ENCODE peak calls at places on chromosomes 12 and 14, in eight cellular contexts. B, E, U, R, C, L, Q and H are unnamed samples.

GRCh38 chr12:27780612-27781408 is 774 bp upstream of the MANSC4 start:
- DNase-seq in B (no peak), E (no peak), C (peak; percentile 34), U (no peak), Q (peak; percentile 38), R (peak; percentile 47), L (peak; percentile 30), H (peak; percentile 38)

GRCh38 chr14:94675036-94675435 is 62.8 kb downstream of the SERPINA3 start:
- DNase-seq in E (no peak), C (no peak), R (no peak), Q (no peak), L (no peak), U (no peak), B (no peak), H (no peak)

GRCh38 chr12:10567813-10568212 is 45.6 kb downstream of the MAGOHB start:
- DNase-seq in C (no peak), L (no peak), R (no peak), B (no peak), E (no peak), Q (no peak), U (no peak), H (no peak)

GRCh38 chr12:94644141-94644575 is 6.2 kb downstream of the TMCC3 start:
- DNase-seq in C (no peak), Q (no peak), E (no peak), U (no peak), R (peak; percentile 24), L (peak; percentile 33), B (no peak), H (peak; percentile 46)

GRCh38 chr14:97353102-97353501 is 555.9 kb downstream of the VRK1 start:
- DNase-seq in Q (no peak), U (no peak), B (no peak), L (no peak), E (no peak), R (no peak), C (no peak), H (no peak)

GRCh38 chr14:22807432-22808087 is 7.7 kb downstream of the SLC7A7 start:
- DNase-seq in C (no peak), Q (no peak), B (no peak), L (no peak), R (no peak), U (no peak), E (no peak), H (no peak)

GRCh38 chr12:53051058-53051880 is 1.4 kb downstream of the TNS2 start:
- DNase-seq in E (no peak), L (peak; percentile 88), Q (peak; percentile 57), C (peak; percentile 36), U (no peak), R (peak; percentile 70), B (peak; percentile 98), H (peak; percentile 68)

GRCh38 chr14:69561893-69562292 is 12.8 kb downstream of the CCDC177 start:
- DNase-seq in L (no peak), U (no peak), Q (no peak), R (no peak), E (no peak), C (no peak), B (no peak), H (no peak)

GRCh38 chr12:30047499-30048262 is 263.9 kb upstream of the TMTC1 start:
- DNase-seq in E (no peak), B (no peak), L (no peak), C (no peak), Q (no peak), R (peak; percentile 52), U (no peak), H (no peak)

GRCh38 chr14:38662781-38663180 is 406.9 kb upstream of the CLEC14A start:
- DNase-seq in R (no peak), L (no peak), Q (no peak), B (no peak), C (no peak), E (no peak), U (no peak), H (no peak)

GRCh38 chr12:115570271-115570777 is 707.2 kb downstream of the MED13L start:
- DNase-seq in U (no peak), L (no peak), E (no peak), B (no peak), Q (no peak), C (no peak), R (peak; percentile 48), H (no peak)

GRCh38 chr12:103858953-103859601 is 18.0 kb upstream of the NT5DC3 start:
- DNase-seq in B (peak; percentile 85), U (peak; percentile 96), C (peak; percentile 35), Q (peak; percentile 42), L (peak; percentile 30), E (peak; percentile 77), R (peak; percentile 98), H (peak; percentile 75)

GRCh38 chr12:12786716-12787601 is 1.5 kb downstream of the APOLD1 start:
- DNase-seq in E (no peak), Q (peak; percentile 89), L (peak; percentile 91), B (peak; percentile 51), C (peak; percentile 91), R (peak; percentile 81), U (no peak), H (peak; percentile 87)

GRCh38 chr14:105019861-105020814 is 745 bp downstream of the CDCA4 start:
- DNase-seq in L (no peak), Q (peak; percentile 50), B (no peak), C (peak; percentile 21), E (no peak), U (no peak), R (peak; percentile 49), H (peak; percentile 47)

GRCh38 chr14:94011795-94012194 is 14.3 kb upstream of the OTUB2 start:
- DNase-seq in L (no peak), R (no peak), U (no peak), C (no peak), E (no peak), B (no peak), Q (no peak), H (no peak)

GRCh38 chr12:120067901-120068300 is 48.7 kb downstream of the RAB35 start:
- DNase-seq in R (no peak), Q (no peak), B (no peak), E (no peak), L (no peak), C (no peak), U (no peak), H (no peak)

GRCh38 chr12:57008113-57008687 is 1.9 kb upstream of the ZBTB39 start:
- DNase-seq in U (no peak), R (peak; percentile 82), E (peak; percentile 52), C (peak; percentile 62), B (no peak), L (no peak), Q (no peak), H (no peak)

GRCh38 chr12:75481774-75482173 is 1.2 kb downstream of the GLIPR1 start:
- DNase-seq in B (no peak), U (no peak), C (no peak), R (peak; percentile 79), E (no peak), Q (no peak), L (no peak), H (no peak)

GRCh38 chr12:75481013-75481705 is 604 bp downstream of the GLIPR1 start:
- DNase-seq in B (no peak), L (no peak), C (no peak), E (no peak), R (no peak), Q (no peak), U (no peak), H (no peak)

GRCh38 chr12:75480469-75480949 is at the start of gene GLIPR1:
- DNase-seq in Q (peak; percentile 69), C (peak; percentile 13), L (peak; percentile 71), B (peak; percentile 27), U (peak; percentile 93), E (no peak), R (peak; percentile 99), H (peak; percentile 87)

GRCh38 chr12:75482636-75483035 is 2.1 kb downstream of the GLIPR1 start:
- DNase-seq in C (no peak), L (no peak), R (no peak), B (no peak), Q (no peak), U (no peak), E (no peak), H (no peak)

GRCh38 chr12:75483411-75483810 is 2.9 kb downstream of the GLIPR1 start:
- DNase-seq in C (no peak), L (no peak), Q (no peak), B (no peak), U (no peak), R (no peak), E (no peak), H (no peak)
- H3K4me3 ChIP-seq in C (no peak overlapping the region), L (no peak overlapping the region), Q (no peak overlapping the region), B (no peak overlapping the region), U (no peak overlapping the region), R (peak overlapping the region; percentile 11), E (no peak overlapping the region), H (peak overlapping the region; percentile 44)

GRCh38 chr12:1576410-1577240 is 17.8 kb downstream of the FBXL14 start:
- DNase-seq in U (no peak), R (peak; percentile 85), E (no peak), Q (peak; percentile 78), B (no peak), C (peak; percentile 56), L (peak; percentile 66), H (no peak)
- H3K27ac ChIP-seq in U (peak overlapping the region; percentile 63), R (peak overlapping the region; percentile 78), E (no peak overlapping the region), Q (peak overlapping the region; percentile 65), B (no peak overlapping the region), C (peak overlapping the region; percentile 68), L (peak overlapping the region; percentile 3), H (peak overlapping the region; percentile 63)

GRCh38 chr14:100304825-100305445 is 1.3 kb downstream of the SLC25A29 start:
- DNase-seq in Q (peak; percentile 76), B (no peak), E (no peak), L (peak; percentile 74), R (peak; percentile 22), U (no peak), C (peak; percentile 60), H (peak; percentile 72)

GRCh38 chr14:100306506-100307214 is 416 bp upstream of the SLC25A29 start:
- DNase-seq in R (peak; percentile 78), B (peak; percentile 79), E (peak; percentile 54), Q (peak; percentile 90), U (peak; percentile 95), L (peak; percentile 94), C (peak; percentile 93), H (peak; percentile 88)

GRCh38 chr14:100307215-100308111 is 1.2 kb upstream of the SLC25A29 start:
- DNase-seq in Q (peak; percentile 60), E (no peak), U (no peak), R (peak; percentile 17), B (no peak), L (no peak), C (no peak), H (no peak)

GRCh38 chr14:100305446-100306255 is 593 bp downstream of the SLC25A29 start:
- DNase-seq in L (no peak), B (no peak), U (no peak), E (no peak), R (no peak), Q (peak; percentile 71), C (peak; percentile 25), H (peak; percentile 63)

GRCh38 chr14:100306256-100306505 is at the start of gene SLC25A29:
- DNase-seq in C (no peak), U (no peak), Q (no peak), R (no peak), B (no peak), L (no peak), E (no peak), H (no peak)
- TF ChIP-seq POLR2A in C (no peak), U (peak; percentile 18), Q (peak; percentile 80), R (peak; percentile 56), B (peak; percentile 94), L (peak; percentile 3), E (peak; percentile 72), H (no peak)

DNA sequence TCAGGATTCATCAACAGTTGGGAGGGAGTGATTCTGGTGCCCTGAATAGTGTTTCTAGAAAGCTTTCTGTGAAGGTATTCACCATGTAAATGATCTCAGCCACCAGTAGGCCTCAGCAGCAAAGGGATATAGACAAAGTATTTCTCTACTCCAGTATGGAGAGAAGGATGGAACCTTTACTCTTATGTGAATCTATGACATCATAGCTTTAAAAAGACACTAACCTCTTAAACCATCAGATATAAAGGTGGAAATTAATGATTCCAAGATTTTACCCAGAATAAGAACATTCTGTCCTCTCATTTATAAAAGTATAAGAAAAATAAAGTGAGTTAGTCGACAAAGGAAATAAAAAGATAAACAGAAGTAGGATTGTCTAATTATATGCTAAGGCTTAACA is 4.6 kb downstream of the GPR65 start:
- DNase-seq in C (no peak), Q (no peak), B (no peak), E (no peak), U (no peak), R (no peak), L (no peak), H (no peak)
- H3K4me3 ChIP-seq in C (no peak overlapping the region), Q (no peak overlapping the region), B (no peak overlapping the region), E (no peak overlapping the region), U (no peak overlapping the region), R (no peak overlapping the region), L (no peak overlapping the region), H (no peak overlapping the region)